ENCODE peak calls at places on chromosomes 2 and 18, in six cellular contexts. G, V, Y, A, Q and K are unnamed samples.

GRCh38 chr2:18238231-18238630 is 322.2 kb downstream of the RDH14 start:
- DNase-seq in G (peak; percentile 11), V (no peak), Y (no peak), A (no peak), Q (no peak), K (no peak)

GRCh38 chr2:47778698-47779415 is 4.1 kb upstream of the MSH6 start:
- DNase-seq in G (no peak), V (no peak), Y (no peak), A (no peak), Q (no peak), K (no peak)

GRCh38 chr2:38537937-38538525 is 64.7 kb downstream of the HNRNPLL start:
- DNase-seq in G (no peak), V (no peak), Y (no peak), A (no peak), Q (no peak), K (no peak)

GRCh38 chr2:66515743-66516142 is 80.8 kb downstream of the MEIS1 start:
- DNase-seq in G (no peak), V (no peak), Y (no peak), A (no peak), Q (no peak), K (no peak)

GRCh38 chr2:238240761-238241711 is 1.2 kb upstream of the HES6 start:
- DNase-seq in G (no peak), V (no peak), Y (no peak), A (no peak), Q (no peak), K (no peak)

GRCh38 chr18:58536534-58537271 is 92.2 kb downstream of the ALPK2 start:
- DNase-seq in G (no peak), V (no peak), Y (no peak), A (no peak), Q (no peak), K (no peak)

GRCh38 chr18:68298340-68298739 is 416.6 kb downstream of the TMX3 start:
- DNase-seq in G (no peak), V (no peak), Y (no peak), A (no peak), Q (no peak), K (no peak)

GRCh38 chr2:148794558-148794957 is 80.5 kb upstream of the KIF5C start:
- DNase-seq in G (no peak), V (no peak), Y (no peak), A (no peak), Q (no peak), K (no peak)

GRCh38 chr2:10302479-10303173 is at the start of gene HPCAL1:
- DNase-seq in G (peak; percentile 48), V (peak; percentile 86), Y (peak; percentile 81), A (peak; percentile 82), Q (peak; percentile 97), K (peak; percentile 83)

GRCh38 chr2:110910404-110910803 is 178.0 kb downstream of the ACOXL start:
- DNase-seq in G (no peak), V (no peak), Y (no peak), A (no peak), Q (no peak), K (no peak)

GRCh38 chr2:42216712-42217111 is 47.6 kb downstream of the EML4 start:
- DNase-seq in G (no peak), V (peak; percentile 79), Y (no peak), A (no peak), Q (no peak), K (no peak)

GRCh38 chr2:186716899-186717811 is 23.3 kb downstream of the FAM171B start:
- DNase-seq in G (no peak), V (no peak), Y (no peak), A (no peak), Q (no peak), K (no peak)

GRCh38 chr2:148988337-148988736 is 50.2 kb upstream of the LYPD6B start:
- DNase-seq in G (no peak), V (no peak), Y (no peak), A (no peak), Q (no peak), K (no peak)

GRCh38 chr18:6951336-6952090 is 166.1 kb downstream of the LAMA1 start:
- DNase-seq in G (no peak), V (no peak), Y (no peak), A (no peak), Q (no peak), K (no peak)

GRCh38 chr2:163347982-163348842 is 387.6 kb downstream of the FIGN start:
- DNase-seq in G (peak; percentile 11), V (no peak), Y (peak; percentile 70), A (peak; percentile 39), Q (peak; percentile 89), K (peak; percentile 74)

GRCh38 chr2:128379021-128380005 is 60.6 kb upstream of the HS6ST1 start:
- DNase-seq in G (peak; percentile 13), V (no peak), Y (no peak), A (no peak), Q (peak; percentile 89), K (peak; percentile 10)

GRCh38 chr2:79860233-79861058 is 347.6 kb downstream of the CTNNA2 start:
- DNase-seq in G (no peak), V (no peak), Y (no peak), A (no peak), Q (no peak), K (peak; percentile 62)

GRCh38 chr2:109376796-109377495 is 236.8 kb downstream of the SEPTIN10 start:
- DNase-seq in G (no peak), V (no peak), Y (no peak), A (no peak), Q (peak; percentile 81), K (no peak)

GRCh38 chr2:166972002-166972401 is 83.7 kb downstream of the XIRP2 start:
- DNase-seq in G (no peak), V (no peak), Y (no peak), A (no peak), Q (no peak), K (no peak)